ENCODE peak calls at places on chromosomes 16 and 17, in eight cellular contexts. One of them, this sample, is unnamed. For H3K9me3, the result is how much of the 10 kb centered on the place peaks cover.

GRCh38 chr17:33520404-33521032 is 227.4 kb upstream of the ASIC2 start:
- DNase-seq in body of pancreas: peak
- DNase-seq in neural progenitor cell: peak
- DNase-seq in CD8-positive, alpha-beta memory T cell: no peak
- DNase-seq in A549: peak
- DNase-seq in pancreas: no peak
- DNase-seq in CD4-positive, CD25-positive, alpha-beta regulatory T cell: peak
- DNase-seq in GM23248: peak
- DNase-seq in this sample: peak

GRCh38 chr16:82079892-82080291 is 44.8 kb downstream of the HSD17B2 start:
- DNase-seq in body of pancreas: no peak
- DNase-seq in neural progenitor cell: no peak
- DNase-seq in CD8-positive, alpha-beta memory T cell: no peak
- DNase-seq in A549: no peak
- DNase-seq in pancreas: no peak
- DNase-seq in CD4-positive, CD25-positive, alpha-beta regulatory T cell: no peak
- DNase-seq in GM23248: no peak
- DNase-seq in this sample: no peak

GRCh38 chr17:76265624-76266243 is 586 bp downstream of the UBALD2 start:
- DNase-seq in body of pancreas: peak
- DNase-seq in neural progenitor cell: peak
- DNase-seq in CD8-positive, alpha-beta memory T cell: peak
- DNase-seq in A549: no peak
- DNase-seq in pancreas: peak
- DNase-seq in CD4-positive, CD25-positive, alpha-beta regulatory T cell: peak
- DNase-seq in GM23248: peak
- DNase-seq in this sample: peak

GRCh38 chr17:56185905-56186783 is 32.9 kb downstream of the ANKFN1 start:
- DNase-seq in body of pancreas: no peak
- DNase-seq in neural progenitor cell: no peak
- DNase-seq in CD8-positive, alpha-beta memory T cell: no peak
- DNase-seq in A549: no peak
- DNase-seq in pancreas: no peak
- DNase-seq in CD4-positive, CD25-positive, alpha-beta regulatory T cell: no peak
- DNase-seq in GM23248: peak
- DNase-seq in this sample: no peak

GRCh38 chr16:12061336-12062055 is 85.0 kb downstream of the SNX29 start:
- DNase-seq in body of pancreas: no peak
- DNase-seq in neural progenitor cell: no peak
- DNase-seq in CD8-positive, alpha-beta memory T cell: no peak
- DNase-seq in A549: no peak
- DNase-seq in pancreas: no peak
- DNase-seq in CD4-positive, CD25-positive, alpha-beta regulatory T cell: no peak
- DNase-seq in GM23248: peak
- DNase-seq in this sample: no peak

GRCh38 chr17:17786998-17787397 is 49.8 kb downstream of the SREBF1 start:
- DNase-seq in body of pancreas: no peak
- DNase-seq in neural progenitor cell: no peak
- DNase-seq in CD8-positive, alpha-beta memory T cell: no peak
- DNase-seq in A549: no peak
- DNase-seq in pancreas: no peak
- DNase-seq in CD4-positive, CD25-positive, alpha-beta regulatory T cell: no peak
- DNase-seq in GM23248: no peak
- DNase-seq in this sample: no peak

GRCh38 chr17:6491071-6491700 is 46.9 kb downstream of the PIMREG start:
- DNase-seq in body of pancreas: no peak
- DNase-seq in neural progenitor cell: peak
- DNase-seq in CD8-positive, alpha-beta memory T cell: no peak
- DNase-seq in A549: no peak
- DNase-seq in pancreas: no peak
- DNase-seq in CD4-positive, CD25-positive, alpha-beta regulatory T cell: no peak
- DNase-seq in GM23248: no peak
- DNase-seq in this sample: no peak

GRCh38 chr16:86181526-86181925 is 282.6 kb downstream of the IRF8 start:
- DNase-seq in body of pancreas: no peak
- DNase-seq in neural progenitor cell: no peak
- DNase-seq in CD8-positive, alpha-beta memory T cell: no peak
- DNase-seq in A549: no peak
- DNase-seq in pancreas: no peak
- DNase-seq in CD4-positive, CD25-positive, alpha-beta regulatory T cell: no peak
- DNase-seq in GM23248: no peak
- DNase-seq in this sample: peak

GRCh38 chr16:23833960-23834685 is 1.7 kb upstream of the PRKCB start:
- DNase-seq in body of pancreas: no peak
- DNase-seq in neural progenitor cell: no peak
- DNase-seq in CD8-positive, alpha-beta memory T cell: no peak
- DNase-seq in A549: no peak
- DNase-seq in pancreas: no peak
- DNase-seq in CD4-positive, CD25-positive, alpha-beta regulatory T cell: peak
- DNase-seq in GM23248: no peak
- DNase-seq in this sample: no peak

GRCh38 chr17:40323731-40324650 is 15.0 kb downstream of the RARA start:
- DNase-seq in body of pancreas: peak
- DNase-seq in neural progenitor cell: no peak
- DNase-seq in CD8-positive, alpha-beta memory T cell: peak
- DNase-seq in A549: no peak
- DNase-seq in pancreas: no peak
- DNase-seq in CD4-positive, CD25-positive, alpha-beta regulatory T cell: peak
- DNase-seq in GM23248: peak
- DNase-seq in this sample: no peak

DNA sequence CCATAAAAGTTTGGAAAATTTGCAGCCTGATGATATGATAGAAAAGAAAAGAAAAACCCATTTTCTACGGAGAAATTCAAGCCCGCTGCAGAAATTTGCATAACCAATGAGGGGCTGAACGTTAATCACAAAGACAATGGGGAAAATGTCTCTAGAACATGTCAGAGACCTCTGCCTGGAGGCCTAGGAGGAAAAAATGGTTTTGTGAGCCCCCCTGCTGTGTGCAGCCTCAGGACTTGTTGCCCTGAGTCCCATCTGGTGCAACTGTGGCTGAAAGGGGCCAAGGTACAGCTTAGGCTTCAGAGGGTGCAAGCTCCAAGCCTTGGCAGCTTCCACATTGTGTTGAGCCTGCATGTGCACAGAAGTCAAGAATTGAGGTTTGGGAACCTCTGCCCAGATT is 1267.4 kb upstream of the GOT2 start:
- DNase-seq in body of pancreas: no peak
- DNase-seq in neural progenitor cell: no peak
- DNase-seq in CD8-positive, alpha-beta memory T cell: no peak
- DNase-seq in A549: no peak
- DNase-seq in pancreas: no peak
- DNase-seq in CD4-positive, CD25-positive, alpha-beta regulatory T cell: no peak
- DNase-seq in GM23248: no peak
- DNase-seq in this sample: no peak
- H3K9me3 ChIP-seq in body of pancreas: under half
- H3K9me3 ChIP-seq in neural progenitor cell: under half
- H3K9me3 ChIP-seq in CD8-positive, alpha-beta memory T cell: under half
- H3K9me3 ChIP-seq in A549: under half
- H3K9me3 ChIP-seq in pancreas: under half
- H3K9me3 ChIP-seq in CD4-positive, CD25-positive, alpha-beta regulatory T cell: under half
- H3K9me3 ChIP-seq in GM23248: under half
- H3K9me3 ChIP-seq in this sample: under half

DNA sequence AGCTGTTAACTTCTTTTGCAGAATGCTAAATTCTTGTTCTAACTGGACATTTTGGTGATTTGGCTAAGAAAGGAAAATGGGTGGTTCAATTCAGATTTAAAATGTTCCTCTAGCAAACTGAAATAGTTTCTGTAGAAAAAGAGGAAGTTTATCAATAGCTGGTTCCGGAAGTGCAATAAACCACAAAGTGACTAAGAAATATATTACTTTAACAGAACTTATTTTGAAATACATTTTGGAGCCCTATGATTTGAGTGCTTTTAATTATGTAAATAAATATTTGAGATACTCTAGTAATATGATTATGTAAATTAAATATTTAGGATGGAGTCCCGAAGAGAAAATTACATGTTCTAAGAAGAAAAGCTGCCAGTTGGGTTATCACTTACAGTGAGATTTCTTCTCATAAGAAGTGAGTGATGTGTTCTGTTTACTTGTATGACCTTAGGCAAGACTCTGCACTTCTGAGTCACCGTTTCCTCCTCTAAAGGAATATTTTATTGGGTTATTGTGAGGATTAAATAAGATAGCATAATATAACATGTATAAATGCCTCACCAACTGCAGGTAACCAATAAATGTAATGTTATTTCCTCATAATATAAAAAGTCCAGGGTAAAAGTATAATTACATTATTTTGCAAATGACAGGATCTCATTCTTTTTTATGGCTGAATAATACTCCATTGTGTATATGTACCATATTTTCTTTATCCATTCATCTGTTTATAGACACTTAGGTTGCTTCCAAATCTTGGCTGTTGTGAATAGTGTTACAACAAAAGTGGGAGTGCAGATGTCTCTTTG is at the start of gene EVI2B:
- DNase-seq in body of pancreas: no peak
- DNase-seq in neural progenitor cell: no peak
- DNase-seq in CD8-positive, alpha-beta memory T cell: peak
- DNase-seq in A549: no peak
- DNase-seq in pancreas: no peak
- DNase-seq in CD4-positive, CD25-positive, alpha-beta regulatory T cell: peak
- DNase-seq in GM23248: peak
- DNase-seq in this sample: peak
- H3K4me3 ChIP-seq in body of pancreas: no peak
- H3K4me3 ChIP-seq in neural progenitor cell: no peak
- H3K4me3 ChIP-seq in CD8-positive, alpha-beta memory T cell: peak
- H3K4me3 ChIP-seq in A549: no peak
- H3K4me3 ChIP-seq in pancreas: no peak
- H3K4me3 ChIP-seq in CD4-positive, CD25-positive, alpha-beta regulatory T cell: peak
- H3K4me3 ChIP-seq in GM23248: peak
- H3K4me3 ChIP-seq in this sample: peak

GRCh38 chr16:88634994-88635670 is 3.2 kb upstream of the IL17C start:
- DNase-seq in body of pancreas: no peak
- DNase-seq in neural progenitor cell: no peak
- DNase-seq in CD8-positive, alpha-beta memory T cell: no peak
- DNase-seq in A549: no peak
- DNase-seq in pancreas: no peak
- DNase-seq in CD4-positive, CD25-positive, alpha-beta regulatory T cell: no peak
- DNase-seq in GM23248: peak
- DNase-seq in this sample: no peak

GRCh38 chr16:88636488-88637265 is 1.7 kb upstream of the IL17C start:
- DNase-seq in body of pancreas: no peak
- DNase-seq in neural progenitor cell: no peak
- DNase-seq in CD8-positive, alpha-beta memory T cell: no peak
- DNase-seq in A549: no peak
- DNase-seq in pancreas: no peak
- DNase-seq in CD4-positive, CD25-positive, alpha-beta regulatory T cell: no peak
- DNase-seq in GM23248: no peak
- DNase-seq in this sample: no peak

GRCh38 chr16:88634141-88634993 is 4.0 kb upstream of the IL17C start:
- DNase-seq in body of pancreas: no peak
- DNase-seq in neural progenitor cell: peak
- DNase-seq in CD8-positive, alpha-beta memory T cell: peak
- DNase-seq in A549: no peak
- DNase-seq in pancreas: no peak
- DNase-seq in CD4-positive, CD25-positive, alpha-beta regulatory T cell: peak
- DNase-seq in GM23248: peak
- DNase-seq in this sample: peak

GRCh38 chr16:88633684-88634140 is 4.7 kb upstream of the IL17C start:
- DNase-seq in body of pancreas: no peak
- DNase-seq in neural progenitor cell: peak
- DNase-seq in CD8-positive, alpha-beta memory T cell: peak
- DNase-seq in A549: peak
- DNase-seq in pancreas: no peak
- DNase-seq in CD4-positive, CD25-positive, alpha-beta regulatory T cell: peak
- DNase-seq in GM23248: peak
- DNase-seq in this sample: peak

GRCh38 chr16:88635671-88636070 is 2.7 kb upstream of the IL17C start:
- DNase-seq in body of pancreas: no peak
- DNase-seq in neural progenitor cell: no peak
- DNase-seq in CD8-positive, alpha-beta memory T cell: no peak
- DNase-seq in A549: no peak
- DNase-seq in pancreas: no peak
- DNase-seq in CD4-positive, CD25-positive, alpha-beta regulatory T cell: no peak
- DNase-seq in GM23248: no peak
- DNase-seq in this sample: no peak
- H3K27ac ChIP-seq in body of pancreas: no peak
- H3K27ac ChIP-seq in neural progenitor cell: no peak
- H3K27ac ChIP-seq in CD8-positive, alpha-beta memory T cell: no peak
- H3K27ac ChIP-seq in A549: no peak
- H3K27ac ChIP-seq in pancreas: no peak
- H3K27ac ChIP-seq in CD4-positive, CD25-positive, alpha-beta regulatory T cell: no peak
- H3K27ac ChIP-seq in GM23248: no peak
- H3K27ac ChIP-seq in this sample: no peak

DNA sequence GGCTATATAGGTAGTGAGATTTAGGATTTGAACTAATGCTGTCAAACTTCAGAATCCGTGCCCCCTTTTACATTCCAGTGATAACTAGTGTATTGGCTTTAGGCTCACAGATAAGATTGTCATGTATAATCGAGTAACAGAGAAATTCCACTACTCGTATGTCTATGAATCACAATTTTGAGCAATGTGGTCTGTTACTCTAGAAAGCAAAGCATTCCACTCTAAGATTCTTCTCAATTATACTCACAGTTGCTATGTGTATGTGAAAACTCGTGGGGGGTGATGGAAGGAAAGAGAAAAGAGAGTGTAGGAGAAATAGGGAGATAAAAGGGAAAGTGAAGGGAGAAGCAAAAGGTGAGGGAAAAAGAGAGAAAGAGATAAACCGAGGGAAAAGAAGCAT is 1175.1 kb upstream of the GOT2 start:
- DNase-seq in body of pancreas: no peak
- DNase-seq in neural progenitor cell: no peak
- DNase-seq in CD8-positive, alpha-beta memory T cell: no peak
- DNase-seq in A549: no peak
- DNase-seq in pancreas: no peak
- DNase-seq in CD4-positive, CD25-positive, alpha-beta regulatory T cell: no peak
- DNase-seq in GM23248: peak
- DNase-seq in this sample: no peak
- H3K9me3 ChIP-seq in body of pancreas: under half
- H3K9me3 ChIP-seq in neural progenitor cell: under half
- H3K9me3 ChIP-seq in CD8-positive, alpha-beta memory T cell: under half
- H3K9me3 ChIP-seq in A549: under half
- H3K9me3 ChIP-seq in pancreas: under half
- H3K9me3 ChIP-seq in CD4-positive, CD25-positive, alpha-beta regulatory T cell: under half
- H3K9me3 ChIP-seq in GM23248: under half
- H3K9me3 ChIP-seq in this sample: under half

DNA sequence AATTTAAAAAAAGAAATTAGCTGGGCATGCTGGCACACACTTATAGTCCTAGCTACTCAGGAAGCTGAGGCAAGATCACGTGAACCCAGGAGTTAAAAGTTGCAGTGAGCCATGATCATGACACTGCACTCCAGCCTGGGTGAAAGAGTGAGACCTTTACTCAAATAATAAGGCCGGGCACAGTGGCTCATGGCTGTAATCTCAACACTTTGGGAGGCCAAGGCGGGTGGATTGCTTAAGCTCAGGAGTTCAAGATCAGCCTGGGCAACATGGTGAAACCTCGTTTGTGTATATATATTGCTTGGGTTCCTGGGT is 11.5 kb upstream of the RIPOR1 start:
- DNase-seq in body of pancreas: no peak
- DNase-seq in neural progenitor cell: no peak
- DNase-seq in CD8-positive, alpha-beta memory T cell: no peak
- DNase-seq in A549: no peak
- DNase-seq in pancreas: no peak
- DNase-seq in CD4-positive, CD25-positive, alpha-beta regulatory T cell: no peak
- DNase-seq in GM23248: no peak
- DNase-seq in this sample: peak
- H3K4me3 ChIP-seq in body of pancreas: no peak
- H3K4me3 ChIP-seq in neural progenitor cell: no peak
- H3K4me3 ChIP-seq in CD8-positive, alpha-beta memory T cell: no peak
- H3K4me3 ChIP-seq in A549: no peak
- H3K4me3 ChIP-seq in pancreas: no peak
- H3K4me3 ChIP-seq in CD4-positive, CD25-positive, alpha-beta regulatory T cell: no peak
- H3K4me3 ChIP-seq in GM23248: no peak
- H3K4me3 ChIP-seq in this sample: peak